ENCODE peak calls at places on chromosomes 7 and 10, in eight cellular contexts. One of them, this sample, is unnamed.

GRCh38 chr10:15339857-15340256 is 31.2 kb downstream of the FAM171A1 start:
- DNase-seq in mucosa of descending colon: no peak
- DNase-seq in stomach: no peak
- DNase-seq in PC-9: no peak
- DNase-seq in GM23248: no peak
- DNase-seq in mammary epithelial cell: no peak
- DNase-seq in left lung: no peak
- DNase-seq in kidney: no peak
- DNase-seq in this sample: no peak

GRCh38 chr7:46558482-46559193 is 637.6 kb upstream of the IGFBP3 start:
- DNase-seq in mucosa of descending colon: no peak
- DNase-seq in stomach: no peak
- DNase-seq in PC-9: peak; percentile 87
- DNase-seq in GM23248: peak; percentile 70
- DNase-seq in mammary epithelial cell: peak; percentile 37
- DNase-seq in left lung: no peak
- DNase-seq in kidney: no peak
- DNase-seq in this sample: no peak

GRCh38 chr7:28126047-28127041 is 54.3 kb downstream of the JAZF1 start:
- DNase-seq in mucosa of descending colon: no peak
- DNase-seq in stomach: no peak
- DNase-seq in PC-9: no peak
- DNase-seq in GM23248: peak; percentile 43
- DNase-seq in mammary epithelial cell: no peak
- DNase-seq in left lung: no peak
- DNase-seq in kidney: no peak
- DNase-seq in this sample: no peak

GRCh38 chr10:112775892-112776679 is 174.0 kb upstream of the TCF7L2 start:
- DNase-seq in mucosa of descending colon: no peak
- DNase-seq in stomach: no peak
- DNase-seq in PC-9: no peak
- DNase-seq in GM23248: no peak
- DNase-seq in mammary epithelial cell: no peak
- DNase-seq in left lung: no peak
- DNase-seq in kidney: no peak
- DNase-seq in this sample: no peak

GRCh38 chr7:127683776-127684681 is 32.0 kb downstream of the SND1 start:
- DNase-seq in mucosa of descending colon: no peak
- DNase-seq in stomach: no peak
- DNase-seq in PC-9: no peak
- DNase-seq in GM23248: peak; percentile 57
- DNase-seq in mammary epithelial cell: no peak
- DNase-seq in left lung: no peak
- DNase-seq in kidney: no peak
- DNase-seq in this sample: no peak

GRCh38 chr10:51743146-51743545 is 43.8 kb upstream of the CSTF2T start:
- DNase-seq in mucosa of descending colon: no peak
- DNase-seq in stomach: no peak
- DNase-seq in PC-9: no peak
- DNase-seq in GM23248: peak; percentile 51
- DNase-seq in mammary epithelial cell: no peak
- DNase-seq in left lung: no peak
- DNase-seq in kidney: no peak
- DNase-seq in this sample: no peak

GRCh38 chr7:16915405-16915804 is 33.6 kb upstream of the AGR3 start:
- DNase-seq in mucosa of descending colon: no peak
- DNase-seq in stomach: no peak
- DNase-seq in PC-9: peak; percentile 100
- DNase-seq in GM23248: peak; percentile 82
- DNase-seq in mammary epithelial cell: peak; percentile 98
- DNase-seq in left lung: no peak
- DNase-seq in kidney: no peak
- DNase-seq in this sample: no peak

GRCh38 chr10:63700209-63700934 is 179.2 kb downstream of the REEP3 start:
- DNase-seq in mucosa of descending colon: no peak
- DNase-seq in stomach: no peak
- DNase-seq in PC-9: peak; percentile 92
- DNase-seq in GM23248: peak; percentile 98
- DNase-seq in mammary epithelial cell: peak; percentile 98
- DNase-seq in left lung: no peak
- DNase-seq in kidney: peak; percentile 77
- DNase-seq in this sample: no peak

GRCh38 chr7:100546129-100546867 is 7.3 kb downstream of the AGFG2 start:
- DNase-seq in mucosa of descending colon: no peak
- DNase-seq in stomach: peak; percentile 38
- DNase-seq in PC-9: peak; percentile 90
- DNase-seq in GM23248: no peak
- DNase-seq in mammary epithelial cell: no peak
- DNase-seq in left lung: no peak
- DNase-seq in kidney: no peak
- DNase-seq in this sample: peak; percentile 66

GRCh38 chr10:25552283-25552919 is 377.6 kb downstream of the GPR158 start:
- DNase-seq in mucosa of descending colon: no peak
- DNase-seq in stomach: no peak
- DNase-seq in PC-9: no peak
- DNase-seq in GM23248: no peak
- DNase-seq in mammary epithelial cell: peak; percentile 35
- DNase-seq in left lung: no peak
- DNase-seq in kidney: no peak
- DNase-seq in this sample: no peak

GRCh38 chr7:99469381-99470065 is 3.2 kb upstream of the ZNF789 start:
- DNase-seq in mucosa of descending colon: no peak
- DNase-seq in stomach: no peak
- DNase-seq in PC-9: no peak
- DNase-seq in GM23248: peak; percentile 28
- DNase-seq in mammary epithelial cell: no peak
- DNase-seq in left lung: no peak
- DNase-seq in kidney: no peak
- DNase-seq in this sample: no peak

DNA sequence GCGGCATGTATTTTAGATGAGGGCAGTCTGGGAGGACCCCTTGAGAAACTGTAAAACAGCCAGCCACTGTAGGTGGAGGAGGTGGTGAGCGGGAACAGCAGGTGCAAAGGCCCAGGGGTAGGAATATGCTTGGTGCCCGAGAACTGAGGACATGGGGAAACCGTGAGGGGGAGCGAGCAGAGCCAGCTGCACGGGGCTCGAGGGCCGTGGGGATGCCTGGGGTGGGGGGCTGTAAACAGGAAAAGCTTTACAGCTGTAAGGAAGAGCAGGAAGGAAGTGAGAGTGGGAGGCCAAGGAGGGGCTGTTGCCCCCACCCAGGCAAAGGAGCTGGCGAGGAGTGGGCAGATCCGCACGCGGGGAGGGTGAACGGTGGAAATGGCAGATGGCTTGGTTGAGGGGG is 34.3 kb downstream of the ZMIZ1 start:
- DNase-seq in mucosa of descending colon: no peak
- DNase-seq in stomach: no peak
- DNase-seq in PC-9: no peak
- DNase-seq in GM23248: no peak
- DNase-seq in mammary epithelial cell: no peak
- DNase-seq in left lung: no peak
- DNase-seq in kidney: no peak
- DNase-seq in this sample: no peak
- H3K4me1 ChIP-seq in mucosa of descending colon: peaks cover 50% of the 10 kb centered on the region
- H3K4me1 ChIP-seq in stomach: peaks cover 100% of the 10 kb centered on the region
- H3K4me1 ChIP-seq in PC-9: no peaks in the 10 kb centered on the region
- H3K4me1 ChIP-seq in GM23248: peaks cover 71% of the 10 kb centered on the region
- H3K4me1 ChIP-seq in mammary epithelial cell: peaks cover 48% of the 10 kb centered on the region
- H3K4me1 ChIP-seq in left lung: peaks cover 81% of the 10 kb centered on the region
- H3K4me1 ChIP-seq in kidney: peaks cover 57% of the 10 kb centered on the region
- H3K4me1 ChIP-seq in this sample: peaks cover 24% of the 10 kb centered on the region

GRCh38 chr7:80643336-80643925 is 5.0 kb downstream of the CD36 start:
- DNase-seq in mucosa of descending colon: no peak
- DNase-seq in stomach: no peak
- DNase-seq in PC-9: peak; percentile 87
- DNase-seq in GM23248: no peak
- DNase-seq in mammary epithelial cell: peak; percentile 19
- DNase-seq in left lung: no peak
- DNase-seq in kidney: no peak
- DNase-seq in this sample: no peak

GRCh38 chr7:80642871-80643270 is 4.4 kb downstream of the CD36 start:
- DNase-seq in mucosa of descending colon: no peak
- DNase-seq in stomach: no peak
- DNase-seq in PC-9: no peak
- DNase-seq in GM23248: no peak
- DNase-seq in mammary epithelial cell: no peak
- DNase-seq in left lung: no peak
- DNase-seq in kidney: no peak
- DNase-seq in this sample: no peak

GRCh38 chr7:80646088-80646961 is 7.9 kb downstream of the CD36 start:
- DNase-seq in mucosa of descending colon: no peak
- DNase-seq in stomach: no peak
- DNase-seq in PC-9: no peak
- DNase-seq in GM23248: no peak
- DNase-seq in mammary epithelial cell: no peak
- DNase-seq in left lung: no peak
- DNase-seq in kidney: no peak
- DNase-seq in this sample: no peak

GRCh38 chr7:80641548-80641947 is 3.1 kb downstream of the CD36 start:
- DNase-seq in mucosa of descending colon: no peak
- DNase-seq in stomach: no peak
- DNase-seq in PC-9: no peak
- DNase-seq in GM23248: peak; percentile 33
- DNase-seq in mammary epithelial cell: no peak
- DNase-seq in left lung: no peak
- DNase-seq in kidney: no peak
- DNase-seq in this sample: no peak

DNA sequence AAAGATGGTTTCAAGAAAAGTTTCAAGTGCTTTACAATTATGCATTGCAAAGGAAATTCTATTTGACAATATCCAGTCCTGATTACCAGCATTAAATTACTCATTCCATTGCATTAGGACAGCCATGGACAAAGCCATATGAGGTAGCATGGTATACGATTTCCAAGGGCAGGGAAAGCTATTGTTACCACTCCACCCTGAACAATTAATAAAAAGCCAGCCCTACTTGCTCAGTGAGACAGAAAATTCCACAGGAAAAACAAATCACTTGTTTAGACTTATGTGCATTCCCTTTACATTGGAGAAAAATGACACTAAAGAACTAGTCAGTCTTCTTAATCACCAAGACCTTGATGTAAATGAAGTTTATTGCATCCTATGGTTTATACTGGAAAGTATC is 5.6 kb downstream of the CD36 start:
- DNase-seq in mucosa of descending colon: no peak
- DNase-seq in stomach: no peak
- DNase-seq in PC-9: no peak
- DNase-seq in GM23248: no peak
- DNase-seq in mammary epithelial cell: no peak
- DNase-seq in left lung: no peak
- DNase-seq in kidney: no peak
- DNase-seq in this sample: no peak
- H3K4me1 ChIP-seq in mucosa of descending colon: no peaks in the 10 kb centered on the region
- H3K4me1 ChIP-seq in stomach: no peaks in the 10 kb centered on the region
- H3K4me1 ChIP-seq in PC-9: peaks cover 16% of the 10 kb centered on the region
- H3K4me1 ChIP-seq in GM23248: peaks cover 19% of the 10 kb centered on the region
- H3K4me1 ChIP-seq in mammary epithelial cell: peaks cover 4% of the 10 kb centered on the region
- H3K4me1 ChIP-seq in left lung: peaks cover 38% of the 10 kb centered on the region
- H3K4me1 ChIP-seq in kidney: no peaks in the 10 kb centered on the region
- H3K4me1 ChIP-seq in this sample: no peaks in the 10 kb centered on the region

DNA sequence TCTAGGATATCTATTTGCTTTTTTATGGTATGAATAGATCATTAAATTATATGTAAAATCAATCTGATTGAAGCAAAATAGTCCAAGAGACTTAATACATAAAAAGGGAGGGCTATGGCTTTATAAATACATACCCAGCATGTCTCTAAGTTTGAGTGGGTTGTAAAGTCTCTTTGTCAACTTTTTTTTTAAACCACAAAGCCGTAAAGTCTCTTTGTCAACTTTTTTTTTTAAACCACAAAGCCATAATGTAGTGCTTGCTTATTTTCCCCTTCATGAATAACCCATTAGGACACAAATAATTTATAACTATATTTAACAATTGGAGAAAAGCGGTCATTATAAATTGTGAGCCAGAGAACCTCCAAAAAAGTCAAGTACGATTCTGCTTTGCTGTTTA is 5.7 kb downstream of the HECTD2 start:
- DNase-seq in mucosa of descending colon: no peak
- DNase-seq in stomach: no peak
- DNase-seq in PC-9: no peak
- DNase-seq in GM23248: peak; percentile 18
- DNase-seq in mammary epithelial cell: no peak
- DNase-seq in left lung: no peak
- DNase-seq in kidney: no peak
- DNase-seq in this sample: no peak
- H3K4me1 ChIP-seq in mucosa of descending colon: peaks cover 5% of the 10 kb centered on the region
- H3K4me1 ChIP-seq in stomach: peaks cover 51% of the 10 kb centered on the region
- H3K4me1 ChIP-seq in PC-9: no peaks in the 10 kb centered on the region
- H3K4me1 ChIP-seq in GM23248: peaks cover 40% of the 10 kb centered on the region
- H3K4me1 ChIP-seq in mammary epithelial cell: peaks cover 27% of the 10 kb centered on the region
- H3K4me1 ChIP-seq in left lung: peaks cover 17% of the 10 kb centered on the region
- H3K4me1 ChIP-seq in kidney: no peaks in the 10 kb centered on the region
- H3K4me1 ChIP-seq in this sample: no peaks in the 10 kb centered on the region

GRCh38 chr10:80470266-80470665 is 16.2 kb downstream of the TSPAN14 start:
- DNase-seq in mucosa of descending colon: no peak
- DNase-seq in stomach: no peak
- DNase-seq in PC-9: no peak
- DNase-seq in GM23248: no peak
- DNase-seq in mammary epithelial cell: no peak
- DNase-seq in left lung: no peak
- DNase-seq in kidney: no peak
- DNase-seq in this sample: no peak

GRCh38 chr10:80466724-80467326 is 12.7 kb downstream of the TSPAN14 start:
- DNase-seq in mucosa of descending colon: no peak
- DNase-seq in stomach: no peak
- DNase-seq in PC-9: no peak
- DNase-seq in GM23248: no peak
- DNase-seq in mammary epithelial cell: no peak
- DNase-seq in left lung: no peak
- DNase-seq in kidney: no peak
- DNase-seq in this sample: no peak

GRCh38 chr10:80471009-80471408 is 16.9 kb downstream of the TSPAN14 start:
- DNase-seq in mucosa of descending colon: no peak
- DNase-seq in stomach: no peak
- DNase-seq in PC-9: no peak
- DNase-seq in GM23248: no peak
- DNase-seq in mammary epithelial cell: peak; percentile 95
- DNase-seq in left lung: no peak
- DNase-seq in kidney: peak; percentile 12
- DNase-seq in this sample: no peak

GRCh38 chr10:80468002-80468401 is 13.9 kb downstream of the TSPAN14 start:
- DNase-seq in mucosa of descending colon: peak; percentile 63
- DNase-seq in stomach: peak; percentile 52
- DNase-seq in PC-9: no peak
- DNase-seq in GM23248: no peak
- DNase-seq in mammary epithelial cell: no peak
- DNase-seq in left lung: peak; percentile 66
- DNase-seq in kidney: peak; percentile 93
- DNase-seq in this sample: peak; percentile 54

GRCh38 chr10:80468806-80469421 is 14.8 kb downstream of the TSPAN14 start:
- DNase-seq in mucosa of descending colon: no peak
- DNase-seq in stomach: no peak
- DNase-seq in PC-9: peak; percentile 77
- DNase-seq in GM23248: no peak
- DNase-seq in mammary epithelial cell: no peak
- DNase-seq in left lung: no peak
- DNase-seq in kidney: no peak
- DNase-seq in this sample: peak; percentile 28
- H3K4me1 ChIP-seq in mucosa of descending colon: peaks cover 63% of the 10 kb centered on the region
- H3K4me1 ChIP-seq in stomach: peaks cover 100% of the 10 kb centered on the region
- H3K4me1 ChIP-seq in PC-9: peaks cover 100% of the 10 kb centered on the region
- H3K4me1 ChIP-seq in GM23248: peaks cover 32% of the 10 kb centered on the region
- H3K4me1 ChIP-seq in mammary epithelial cell: peaks cover 83% of the 10 kb centered on the region
- H3K4me1 ChIP-seq in left lung: peaks cover 100% of the 10 kb centered on the region
- H3K4me1 ChIP-seq in kidney: peaks cover 70% of the 10 kb centered on the region
- H3K4me1 ChIP-seq in this sample: peaks cover 24% of the 10 kb centered on the region